ENCODE peak calls at places on chromosomes 13 and 19, in ten cellular contexts. One of them, this sample, is unnamed.

GRCh38 chr13:112995395-112996091 is 26.5 kb downstream of the MCF2L start:
- DNase-seq in AG04450: no peak
- DNase-seq in GM20000: no peak
- DNase-seq in neural progenitor cell: no peak
- DNase-seq in uterus: no peak
- DNase-seq in lower lobe of right lung: no peak
- DNase-seq in astrocyte: no peak
- DNase-seq in PC-9: no peak
- DNase-seq in activated CD8-positive, alpha-beta T cell treated with anti-CD3 and anti-CD28 coated beads for 36 hours: no peak
- DNase-seq in stomach: peak; percentile 75
- DNase-seq in this sample: no peak

GRCh38 chr19:44807162-44807561 is 1.7 kb upstream of the BCAM start:
- DNase-seq in AG04450: no peak
- DNase-seq in GM20000: peak; percentile 14
- DNase-seq in neural progenitor cell: no peak
- DNase-seq in uterus: no peak
- DNase-seq in lower lobe of right lung: peak; percentile 57
- DNase-seq in astrocyte: no peak
- DNase-seq in PC-9: peak; percentile 66
- DNase-seq in activated CD8-positive, alpha-beta T cell treated with anti-CD3 and anti-CD28 coated beads for 36 hours: no peak
- DNase-seq in stomach: peak; percentile 58
- DNase-seq in this sample: no peak

GRCh38 chr13:49098771-49099512 is 121.2 kb upstream of the MLNR start:
- DNase-seq in AG04450: no peak
- DNase-seq in GM20000: no peak
- DNase-seq in neural progenitor cell: peak; percentile 29
- DNase-seq in uterus: no peak
- DNase-seq in lower lobe of right lung: no peak
- DNase-seq in astrocyte: no peak
- DNase-seq in PC-9: peak; percentile 50
- DNase-seq in activated CD8-positive, alpha-beta T cell treated with anti-CD3 and anti-CD28 coated beads for 36 hours: peak; percentile 7
- DNase-seq in stomach: no peak
- DNase-seq in this sample: no peak

GRCh38 chr19:47499863-47500830 is 14.7 kb downstream of the NAPA start:
- DNase-seq in AG04450: no peak
- DNase-seq in GM20000: no peak
- DNase-seq in neural progenitor cell: no peak
- DNase-seq in uterus: no peak
- DNase-seq in lower lobe of right lung: no peak
- DNase-seq in astrocyte: no peak
- DNase-seq in PC-9: no peak
- DNase-seq in activated CD8-positive, alpha-beta T cell treated with anti-CD3 and anti-CD28 coated beads for 36 hours: no peak
- DNase-seq in stomach: peak; percentile 69
- DNase-seq in this sample: no peak

GRCh38 chr19:19077103-19077502 is 13.3 kb downstream of the SLC25A42 start:
- DNase-seq in AG04450: no peak
- DNase-seq in GM20000: no peak
- DNase-seq in neural progenitor cell: no peak
- DNase-seq in uterus: no peak
- DNase-seq in lower lobe of right lung: no peak
- DNase-seq in astrocyte: no peak
- DNase-seq in PC-9: no peak
- DNase-seq in activated CD8-positive, alpha-beta T cell treated with anti-CD3 and anti-CD28 coated beads for 36 hours: no peak
- DNase-seq in stomach: no peak
- DNase-seq in this sample: no peak

GRCh38 chr13:98528663-98529064 is 48.2 kb downstream of the STK24 start:
- DNase-seq in AG04450: no peak
- DNase-seq in GM20000: no peak
- DNase-seq in neural progenitor cell: no peak
- DNase-seq in uterus: no peak
- DNase-seq in lower lobe of right lung: no peak
- DNase-seq in astrocyte: peak; percentile 46
- DNase-seq in PC-9: no peak
- DNase-seq in activated CD8-positive, alpha-beta T cell treated with anti-CD3 and anti-CD28 coated beads for 36 hours: peak; percentile 30
- DNase-seq in stomach: no peak
- DNase-seq in this sample: no peak

GRCh38 chr19:7928741-7929701 is 3.1 kb upstream of the CTXN1 start:
- DNase-seq in AG04450: peak; percentile 78
- DNase-seq in GM20000: peak; percentile 73
- DNase-seq in neural progenitor cell: peak; percentile 75
- DNase-seq in uterus: peak; percentile 88
- DNase-seq in lower lobe of right lung: peak; percentile 61
- DNase-seq in astrocyte: peak; percentile 76
- DNase-seq in PC-9: peak; percentile 89
- DNase-seq in activated CD8-positive, alpha-beta T cell treated with anti-CD3 and anti-CD28 coated beads for 36 hours: peak; percentile 85
- DNase-seq in stomach: no peak
- DNase-seq in this sample: no peak

GRCh38 chr19:53868091-53868891 is 608 bp downstream of the MYADM start:
- DNase-seq in AG04450: no peak
- DNase-seq in GM20000: peak; percentile 57
- DNase-seq in neural progenitor cell: peak; percentile 73
- DNase-seq in uterus: peak; percentile 61
- DNase-seq in lower lobe of right lung: peak; percentile 83
- DNase-seq in astrocyte: no peak
- DNase-seq in PC-9: peak; percentile 73
- DNase-seq in activated CD8-positive, alpha-beta T cell treated with anti-CD3 and anti-CD28 coated beads for 36 hours: peak; percentile 54
- DNase-seq in stomach: peak; percentile 44
- DNase-seq in this sample: peak; percentile 78

GRCh38 chr19:37926255-37926654 is 19.2 kb downstream of the SIPA1L3 start:
- DNase-seq in AG04450: no peak
- DNase-seq in GM20000: no peak
- DNase-seq in neural progenitor cell: no peak
- DNase-seq in uterus: no peak
- DNase-seq in lower lobe of right lung: no peak
- DNase-seq in astrocyte: no peak
- DNase-seq in PC-9: no peak
- DNase-seq in activated CD8-positive, alpha-beta T cell treated with anti-CD3 and anti-CD28 coated beads for 36 hours: no peak
- DNase-seq in stomach: no peak
- DNase-seq in this sample: no peak

GRCh38 chr13:33611016-33611805 is 206.7 kb upstream of the RFC3 start:
- DNase-seq in AG04450: peak; percentile 23
- DNase-seq in GM20000: no peak
- DNase-seq in neural progenitor cell: peak; percentile 81
- DNase-seq in uterus: peak; percentile 34
- DNase-seq in lower lobe of right lung: no peak
- DNase-seq in astrocyte: peak; percentile 78
- DNase-seq in PC-9: no peak
- DNase-seq in activated CD8-positive, alpha-beta T cell treated with anti-CD3 and anti-CD28 coated beads for 36 hours: no peak
- DNase-seq in stomach: peak; percentile 65
- DNase-seq in this sample: no peak

GRCh38 chr19:17206736-17207581 is 8.2 kb upstream of the USE1 start:
- DNase-seq in AG04450: no peak
- DNase-seq in GM20000: no peak
- DNase-seq in neural progenitor cell: no peak
- DNase-seq in uterus: no peak
- DNase-seq in lower lobe of right lung: no peak
- DNase-seq in astrocyte: no peak
- DNase-seq in PC-9: no peak
- DNase-seq in activated CD8-positive, alpha-beta T cell treated with anti-CD3 and anti-CD28 coated beads for 36 hours: no peak
- DNase-seq in stomach: no peak
- DNase-seq in this sample: no peak

GRCh38 chr19:632228-633067 is 889 bp downstream of the POLRMT start:
- DNase-seq in AG04450: no peak
- DNase-seq in GM20000: peak; percentile 84
- DNase-seq in neural progenitor cell: peak; percentile 77
- DNase-seq in uterus: no peak
- DNase-seq in lower lobe of right lung: peak; percentile 73
- DNase-seq in astrocyte: peak; percentile 41
- DNase-seq in PC-9: no peak
- DNase-seq in activated CD8-positive, alpha-beta T cell treated with anti-CD3 and anti-CD28 coated beads for 36 hours: peak; percentile 75
- DNase-seq in stomach: no peak
- DNase-seq in this sample: no peak

GRCh38 chr13:101757446-101758039 is 305.1 kb downstream of the ITGBL1 start:
- DNase-seq in AG04450: no peak
- DNase-seq in GM20000: peak; percentile 22
- DNase-seq in neural progenitor cell: peak; percentile 9
- DNase-seq in uterus: no peak
- DNase-seq in lower lobe of right lung: no peak
- DNase-seq in astrocyte: peak; percentile 14
- DNase-seq in PC-9: peak; percentile 58
- DNase-seq in activated CD8-positive, alpha-beta T cell treated with anti-CD3 and anti-CD28 coated beads for 36 hours: no peak
- DNase-seq in stomach: no peak
- DNase-seq in this sample: no peak

GRCh38 chr13:94233401-94233800 is 246.1 kb downstream of the DCT start:
- DNase-seq in AG04450: peak; percentile 79
- DNase-seq in GM20000: no peak
- DNase-seq in neural progenitor cell: no peak
- DNase-seq in uterus: no peak
- DNase-seq in lower lobe of right lung: no peak
- DNase-seq in astrocyte: peak; percentile 91
- DNase-seq in PC-9: peak; percentile 39
- DNase-seq in activated CD8-positive, alpha-beta T cell treated with anti-CD3 and anti-CD28 coated beads for 36 hours: no peak
- DNase-seq in stomach: no peak
- DNase-seq in this sample: no peak

DNA sequence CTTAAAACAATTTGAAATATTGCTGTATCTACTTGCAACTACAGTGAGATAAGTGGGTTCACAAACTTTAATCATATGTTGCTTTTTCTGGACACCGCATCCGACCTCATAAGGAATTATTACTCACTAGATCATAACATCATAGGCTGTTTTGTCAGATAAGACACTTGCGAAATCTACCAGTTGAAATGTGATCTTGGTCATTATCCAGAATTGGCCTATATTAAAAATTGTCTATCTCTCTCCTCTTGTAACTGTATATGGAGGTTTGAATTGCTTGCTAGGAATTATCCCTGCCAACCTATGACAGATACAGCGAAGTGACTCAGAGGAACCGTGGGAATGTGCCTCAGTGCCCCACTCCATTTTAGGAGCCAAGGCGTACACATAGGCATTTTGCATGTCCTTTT is 117.0 kb upstream of the POSTN start:
- DNase-seq in AG04450: peak; percentile 21
- DNase-seq in GM20000: no peak
- DNase-seq in neural progenitor cell: no peak
- DNase-seq in uterus: no peak
- DNase-seq in lower lobe of right lung: no peak
- DNase-seq in astrocyte: peak; percentile 93
- DNase-seq in PC-9: peak; percentile 82
- DNase-seq in activated CD8-positive, alpha-beta T cell treated with anti-CD3 and anti-CD28 coated beads for 36 hours: no peak
- DNase-seq in stomach: no peak
- DNase-seq in this sample: no peak
- TF ChIP-seq CTCF in AG04450: no peak
- TF ChIP-seq CTCF in GM20000: no peak
- TF ChIP-seq CTCF in neural progenitor cell: no peak
- TF ChIP-seq CTCF in uterus: no peak
- TF ChIP-seq CTCF in lower lobe of right lung: no peak
- TF ChIP-seq CTCF in astrocyte: no peak
- TF ChIP-seq CTCF in PC-9: no peak
- TF ChIP-seq CTCF in activated CD8-positive, alpha-beta T cell treated with anti-CD3 and anti-CD28 coated beads for 36 hours: no peak
- TF ChIP-seq CTCF in stomach: no peak
- TF ChIP-seq CTCF in this sample: no peak

GRCh38 chr19:3343619-3344502 is 22.5 kb upstream of the NFIC start:
- DNase-seq in AG04450: no peak
- DNase-seq in GM20000: no peak
- DNase-seq in neural progenitor cell: no peak
- DNase-seq in uterus: peak; percentile 88
- DNase-seq in lower lobe of right lung: peak; percentile 91
- DNase-seq in astrocyte: peak; percentile 78
- DNase-seq in PC-9: peak; percentile 72
- DNase-seq in activated CD8-positive, alpha-beta T cell treated with anti-CD3 and anti-CD28 coated beads for 36 hours: peak; percentile 81
- DNase-seq in stomach: peak; percentile 78
- DNase-seq in this sample: peak; percentile 72
- TF ChIP-seq CTCF in AG04450: peak; percentile 7
- TF ChIP-seq CTCF in GM20000: no peak
- TF ChIP-seq CTCF in neural progenitor cell: no peak
- TF ChIP-seq CTCF in uterus: peak; percentile 13
- TF ChIP-seq CTCF in lower lobe of right lung: peak; percentile 31
- TF ChIP-seq CTCF in astrocyte: no peak
- TF ChIP-seq CTCF in PC-9: no peak
- TF ChIP-seq CTCF in activated CD8-positive, alpha-beta T cell treated with anti-CD3 and anti-CD28 coated beads for 36 hours: peak; percentile 22
- TF ChIP-seq CTCF in stomach: no peak
- TF ChIP-seq CTCF in this sample: peak; percentile 50

GRCh38 chr19:5504115-5504514 is 48.9 kb downstream of the ZNRF4 start:
- DNase-seq in AG04450: no peak
- DNase-seq in GM20000: no peak
- DNase-seq in neural progenitor cell: no peak
- DNase-seq in uterus: no peak
- DNase-seq in lower lobe of right lung: no peak
- DNase-seq in astrocyte: no peak
- DNase-seq in PC-9: no peak
- DNase-seq in activated CD8-positive, alpha-beta T cell treated with anti-CD3 and anti-CD28 coated beads for 36 hours: no peak
- DNase-seq in stomach: no peak
- DNase-seq in this sample: no peak
- TF ChIP-seq CTCF in AG04450: no peak
- TF ChIP-seq CTCF in GM20000: no peak
- TF ChIP-seq CTCF in neural progenitor cell: no peak
- TF ChIP-seq CTCF in uterus: no peak
- TF ChIP-seq CTCF in lower lobe of right lung: no peak
- TF ChIP-seq CTCF in astrocyte: no peak
- TF ChIP-seq CTCF in PC-9: peak; percentile 45
- TF ChIP-seq CTCF in activated CD8-positive, alpha-beta T cell treated with anti-CD3 and anti-CD28 coated beads for 36 hours: peak; percentile 7
- TF ChIP-seq CTCF in stomach: no peak
- TF ChIP-seq CTCF in this sample: no peak

GRCh38 chr13:53191091-53191490 is 162.5 kb downstream of the OLFM4 start:
- DNase-seq in AG04450: no peak
- DNase-seq in GM20000: no peak
- DNase-seq in neural progenitor cell: peak; percentile 82
- DNase-seq in uterus: no peak
- DNase-seq in lower lobe of right lung: no peak
- DNase-seq in astrocyte: peak; percentile 1
- DNase-seq in PC-9: no peak
- DNase-seq in activated CD8-positive, alpha-beta T cell treated with anti-CD3 and anti-CD28 coated beads for 36 hours: no peak
- DNase-seq in stomach: no peak
- DNase-seq in this sample: no peak

GRCh38 chr13:53189162-53189561 is 160.5 kb downstream of the OLFM4 start:
- DNase-seq in AG04450: no peak
- DNase-seq in GM20000: no peak
- DNase-seq in neural progenitor cell: no peak
- DNase-seq in uterus: no peak
- DNase-seq in lower lobe of right lung: no peak
- DNase-seq in astrocyte: no peak
- DNase-seq in PC-9: no peak
- DNase-seq in activated CD8-positive, alpha-beta T cell treated with anti-CD3 and anti-CD28 coated beads for 36 hours: no peak
- DNase-seq in stomach: no peak
- DNase-seq in this sample: no peak
- TF ChIP-seq CTCF in AG04450: no peak
- TF ChIP-seq CTCF in GM20000: no peak
- TF ChIP-seq CTCF in neural progenitor cell: peak; percentile 33
- TF ChIP-seq CTCF in uterus: no peak
- TF ChIP-seq CTCF in lower lobe of right lung: no peak
- TF ChIP-seq CTCF in astrocyte: no peak
- TF ChIP-seq CTCF in PC-9: no peak
- TF ChIP-seq CTCF in activated CD8-positive, alpha-beta T cell treated with anti-CD3 and anti-CD28 coated beads for 36 hours: no peak
- TF ChIP-seq CTCF in stomach: no peak
- TF ChIP-seq CTCF in this sample: no peak

This sample was measured in CD14-positive monocyte.